ENCODE peak calls at places on chromosomes 16 and 17, in eight cellular contexts. D, F, U, P, A, M, J and X are unnamed samples.

GRCh38 chr16:88719267-88719932 is 13.1 kb downstream of the CTU2 start:
- DNase-seq in U (no peak), A (no peak), P (no peak), J (no peak), D (no peak), F (no peak), M (no peak), X (no peak)

GRCh38 chr16:50769-51591 is 2.4 kb downstream of the POLR3K start:
- DNase-seq in A (no peak), F (no peak), D (no peak), U (no peak), M (no peak), J (no peak), P (no peak), X (no peak)

GRCh38 chr16:49351119-49351518 is 22.5 kb upstream of the C16orf78 start:
- DNase-seq in F (no peak), A (peak; percentile 23), U (no peak), J (no peak), D (no peak), M (no peak), P (no peak), X (peak; percentile 62)

GRCh38 chr16:23071202-23072083 is 77.8 kb downstream of the USP31 start:
- DNase-seq in D (peak; percentile 33), M (no peak), P (no peak), J (no peak), F (no peak), U (no peak), A (no peak), X (no peak)

GRCh38 chr17:18356624-18357023 is 6.7 kb downstream of the SHMT1 start:
- DNase-seq in D (peak; percentile 27), F (no peak), A (no peak), U (no peak), M (no peak), P (peak; percentile 84), J (no peak), X (no peak)

GRCh38 chr17:66777689-66778225 is 57.2 kb upstream of the CACNG5 start:
- DNase-seq in A (no peak), F (no peak), J (no peak), U (peak; percentile 96), D (peak; percentile 41), P (no peak), M (no peak), X (peak; percentile 37)

GRCh38 chr17:68600881-68601564 is at the start of gene FAM20A:
- DNase-seq in M (no peak), A (peak; percentile 51), D (no peak), J (no peak), P (no peak), U (peak; percentile 63), F (no peak), X (peak; percentile 59)

GRCh38 chr17:76122411-76123126 is 18.5 kb downstream of the FOXJ1 start:
- DNase-seq in J (no peak), P (no peak), A (no peak), D (no peak), U (peak; percentile 67), F (no peak), M (no peak), X (no peak)

GRCh38 chr17:17300624-17301568 is 2.3 kb upstream of the NT5M start:
- DNase-seq in A (peak; percentile 91), U (peak; percentile 96), D (peak; percentile 67), J (no peak), P (peak; percentile 42), F (peak; percentile 67), M (no peak), X (peak; percentile 93)

GRCh38 chr17:3796822-3797170 is 4.2 kb downstream of the ITGAE start:
- DNase-seq in J (no peak), F (no peak), D (no peak), A (no peak), M (no peak), U (no peak), P (no peak), X (no peak)

GRCh38 chr16:72924487-72924886 is 123.4 kb downstream of the ZFHX3 start:
- DNase-seq in A (no peak), F (no peak), J (no peak), P (no peak), U (no peak), M (no peak), D (no peak), X (no peak)

GRCh38 chr17:44581868-44582267 is 24.6 kb downstream of the FZD2 start:
- DNase-seq in P (no peak), J (no peak), A (no peak), U (no peak), F (no peak), D (peak; percentile 27), M (no peak), X (peak; percentile 50)